ENCODE peak calls at places on chromosomes 5 and 9, in four cellular contexts. U is cardiac muscle cell, Z is lung, I is heart left ventricle. X is an unnamed sample.

GRCh38 chr5:55052383-55052931 is 28.4 kb downstream of the GZMK start:
- DNase-seq in U (no peak), Z (no peak), I (no peak), X (no peak)

GRCh38 chr5:132055808-132056609 is 4.4 kb upstream of the IL3 start:
- DNase-seq in U (no peak), Z (peak; percentile 27), I (peak; percentile 15), X (peak; percentile 82)

GRCh38 chr5:43096916-43097315 is 23.8 kb upstream of the ZNF131 start:
- DNase-seq in U (no peak), Z (no peak), I (no peak), X (no peak)

GRCh38 chr5:149745-150450 is 41.4 kb upstream of the LRRC14B start:
- DNase-seq in U (no peak), Z (no peak), I (no peak), X (no peak)

GRCh38 chr5:61162832-61163567 is 732 bp upstream of the SMIM15 start:
- DNase-seq in U (peak; percentile 51), Z (no peak), I (no peak), X (no peak)

GRCh38 chr9:132792547-132792946 is 85.5 kb downstream of the AK8 start:
- DNase-seq in U (no peak), Z (no peak), I (no peak), X (no peak)

GRCh38 chr5:57834829-57835554 is 352.4 kb upstream of the ACTBL2 start:
- DNase-seq in U (peak; percentile 43), Z (no peak), I (no peak), X (no peak)

GRCh38 chr5:143412656-143413342 is 9.3 kb upstream of the NR3C1 start:
- DNase-seq in U (no peak), Z (no peak), I (no peak), X (no peak)

GRCh38 chr5:177447611-177448243 is 1.1 kb downstream of the PRR7 start:
- DNase-seq in U (peak; percentile 29), Z (no peak), I (peak; percentile 60), X (no peak)

GRCh38 chr5:157665467-157666085 is 5.8 kb upstream of the C5orf52 start:
- DNase-seq in U (no peak), Z (no peak), I (no peak), X (no peak)

GRCh38 chr5:6377582-6378127 is 692 bp downstream of the MED10 start:
- DNase-seq in U (no peak), Z (no peak), I (no peak), X (no peak)

GRCh38 chr9:115373000-115373709 is 255.2 kb upstream of the TNC start:
- DNase-seq in U (no peak), Z (no peak), I (no peak), X (no peak)

GRCh38 chr5:32044904-32045303 is 129.2 kb downstream of the GOLPH3 start:
- DNase-seq in U (no peak), Z (no peak), I (no peak), X (no peak)

GRCh38 chr9:110536802-110537201 is 42.7 kb downstream of the SVEP1 start:
- DNase-seq in U (no peak), Z (no peak), I (no peak), X (no peak)

GRCh38 chr9:128120061-128120740 is 7.3 kb downstream of the PTGES2 start:
- DNase-seq in U (no peak), Z (no peak), I (no peak), X (no peak)

GRCh38 chr5:88687253-88687955 is 195.6 kb downstream of the MEF2C start:
- DNase-seq in U (no peak), Z (no peak), I (no peak), X (no peak)

GRCh38 chr5:36156124-36156601 is 4.3 kb downstream of the SKP2 start:
- DNase-seq in U (no peak), Z (no peak), I (no peak), X (no peak)

GRCh38 chr5:135246923-135247795 is 151.9 kb downstream of the MACROH2A1 start:
- DNase-seq in U (no peak), Z (no peak), I (no peak), X (peak; percentile 90)

GRCh38 chr5:143311428-143311827 is 92.1 kb downstream of the NR3C1 start:
- DNase-seq in U (no peak), Z (no peak), I (no peak), X (no peak)

GRCh38 chr5:177434437-177434836 is 8.0 kb downstream of the GRK6 start:
- DNase-seq in U (no peak), Z (no peak), I (no peak), X (no peak)

GRCh38 chr9:107288701-107289100 is 5.6 kb downstream of the RAD23B start:
- DNase-seq in U (no peak), Z (no peak), I (no peak), X (no peak)

GRCh38 chr9:117772960-117773359 is 68.8 kb downstream of the TLR4 start:
- DNase-seq in U (no peak), Z (no peak), I (no peak), X (no peak)

GRCh38 chr9:21687351-21687750 is 115.1 kb upstream of the MTAP start:
- DNase-seq in U (no peak), Z (no peak), I (no peak), X (no peak)

GRCh38 chr9:21686738-21687137 is 115.7 kb upstream of the MTAP start:
- DNase-seq in U (no peak), Z (no peak), I (no peak), X (no peak)

GRCh38 chr9:21690561-21690960 is 111.9 kb upstream of the MTAP start:
- DNase-seq in U (no peak), Z (no peak), I (no peak), X (no peak)

GRCh38 chr9:21689851-21690250 is 112.6 kb upstream of the MTAP start:
- DNase-seq in U (no peak), Z (no peak), I (no peak), X (no peak)

DNA sequence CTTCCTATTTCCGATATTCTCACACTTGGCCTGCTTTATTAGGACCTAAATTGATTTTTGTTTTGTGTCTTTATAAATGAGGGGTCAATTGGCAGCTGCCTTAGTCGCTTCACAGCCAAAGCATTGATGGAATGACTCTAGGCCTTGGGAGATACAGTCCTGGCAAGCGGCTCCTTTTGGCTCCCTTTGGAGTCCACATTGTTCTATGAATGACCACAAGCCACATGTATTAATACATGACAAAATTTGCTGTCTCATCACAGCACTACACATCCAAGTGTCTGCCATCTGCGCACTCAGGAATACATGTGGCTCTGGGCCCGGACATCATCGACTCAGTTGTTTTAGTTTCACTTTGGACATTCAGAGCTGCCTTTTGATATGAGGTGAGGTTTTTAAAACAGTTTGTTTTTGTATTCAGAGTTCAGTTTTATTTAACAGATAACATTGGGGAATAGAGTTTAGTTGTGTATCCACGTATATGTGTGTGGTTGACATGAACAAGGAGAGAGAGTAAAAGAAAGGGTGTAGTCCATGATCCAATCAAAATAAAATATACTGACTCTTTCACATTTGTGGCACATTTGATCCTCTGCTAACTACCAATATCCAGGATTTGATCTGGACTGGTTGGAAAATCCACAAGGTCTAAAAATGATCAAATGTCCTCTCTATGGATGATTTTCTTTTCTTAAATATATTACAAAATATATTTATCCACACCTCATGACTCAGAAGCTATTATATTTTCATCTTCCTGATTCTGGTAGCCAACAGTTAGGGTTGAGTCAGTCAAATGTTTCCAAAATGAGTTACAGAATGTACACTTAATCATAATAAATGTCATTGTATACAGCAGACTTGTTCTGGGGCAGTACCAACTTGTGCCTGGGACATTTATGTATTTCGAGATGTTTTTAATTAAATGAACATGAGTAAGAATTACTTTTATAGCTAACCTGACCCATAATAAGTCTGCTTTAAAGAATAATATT is 114.0 kb upstream of the MTAP start:
- DNase-seq in U (no peak), Z (no peak), I (no peak), X (no peak)
- H3K4me3 ChIP-seq in U (no peak overlapping the region), Z (no peak overlapping the region), I (peak overlapping the region; percentile 1), X (peak overlapping the region; percentile 6)

GRCh38 chr5:112968411-112969106 is 8.0 kb upstream of the DCP2 start:
- DNase-seq in U (no peak), Z (no peak), I (no peak), X (no peak)
- H3K4me1 ChIP-seq in U (peaks cover 6% of the 10 kb centered on the region), Z (no peaks in the 10 kb centered on the region), I (no peaks in the 10 kb centered on the region), X (peaks cover 8% of the 10 kb centered on the region)

GRCh38 chr9:130114741-130115140 is 57.5 kb upstream of the NCS1 start:
- DNase-seq in U (no peak), Z (no peak), I (no peak), X (no peak)

GRCh38 chr9:130117376-130117775 is 54.8 kb upstream of the NCS1 start:
- DNase-seq in U (no peak), Z (no peak), I (no peak), X (no peak)

GRCh38 chr9:130117816-130118632 is 54.2 kb upstream of the NCS1 start:
- DNase-seq in U (no peak), Z (no peak), I (no peak), X (no peak)

GRCh38 chr9:130118841-130119520 is 53.2 kb upstream of the NCS1 start:
- DNase-seq in U (no peak), Z (no peak), I (no peak), X (no peak)

DNA sequence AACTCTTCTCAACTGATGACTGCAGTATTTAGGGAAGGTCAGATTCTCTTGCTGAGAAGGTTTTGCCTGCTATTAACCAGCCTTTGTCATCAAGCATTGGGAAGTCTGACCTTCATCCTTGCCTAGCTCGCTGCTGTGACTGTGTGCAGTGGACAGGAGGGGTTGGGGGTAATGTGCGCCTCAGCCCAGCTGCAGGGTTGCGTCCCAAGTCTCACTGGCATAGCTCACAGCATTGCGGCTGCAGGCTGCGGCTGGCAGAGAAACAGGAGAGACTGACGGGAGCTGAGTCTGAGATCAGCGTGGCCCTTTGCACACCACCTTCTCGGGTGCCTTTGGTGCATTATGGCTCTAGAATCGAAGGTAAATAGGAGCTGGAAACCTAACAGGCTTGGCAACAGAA is 55.9 kb upstream of the NCS1 start:
- DNase-seq in U (no peak), Z (no peak), I (no peak), X (no peak)
- H3K27ac ChIP-seq in U (no peak overlapping the region), Z (no peak overlapping the region), I (no peak overlapping the region), X (peak overlapping the region; percentile 66)

GRCh38 chr9:70924905-70925547 is 196.4 kb downstream of the TRPM3 start:
- DNase-seq in U (peak; percentile 74), Z (peak; percentile 36), I (peak; percentile 19), X (no peak)
- H3K4me3 ChIP-seq in U (no peak overlapping the region), Z (no peak overlapping the region), I (peak overlapping the region; percentile 32), X (peak overlapping the region; percentile 8)

DNA sequence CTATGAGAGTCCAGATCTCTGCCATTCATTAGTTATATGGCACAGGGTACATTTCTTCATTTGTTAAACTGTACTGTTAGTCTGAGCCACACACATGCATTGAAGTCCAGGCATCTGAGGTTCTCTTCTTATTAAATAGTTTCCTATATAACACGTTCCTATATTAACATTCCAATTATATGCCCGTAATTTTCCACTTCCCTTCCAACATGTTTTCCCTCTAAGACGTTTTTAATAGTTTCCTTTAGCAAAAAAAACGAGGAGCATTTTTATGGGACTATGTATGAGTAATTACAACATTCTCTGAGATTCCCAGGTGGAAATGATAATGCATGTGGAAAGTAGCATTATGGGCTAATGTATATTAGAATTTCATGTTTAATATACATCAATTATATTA is 11.0 kb downstream of the SMARCA2 start:
- DNase-seq in U (no peak), Z (no peak), I (no peak), X (no peak)
- H3K4me1 ChIP-seq in U (peaks cover 9% of the 10 kb centered on the region), Z (peaks cover 48% of the 10 kb centered on the region), I (peaks cover 77% of the 10 kb centered on the region), X (peaks cover 78% of the 10 kb centered on the region)

X was measured in esophagus muscularis mucosa.